ENCODE peak calls at places on chromosome 17, in four cellular contexts. P is iPS DF 19.7; L is activated T-helper 1 cell treated with Interleukin-2 at 50 U/mL for 16 hours; S is stimulated activated naive B cell treated with anti-CD40 and anti-IgM and Interleukin-4, amounts not matched to agents 10 μg/mL and 1 μg/mL and 100 μg/mL, for 72 hours. C is an unnamed sample.
A peak's percentile ranks its signal among the peaks of the same experiment; 100 is the strongest.

GRCh38 chr17:38509008-38509771 is 80.9 kb downstream of the ARHGAP23 start:
- DNase-seq in L (peak; percentile 35), P (peak; percentile 80), S (peak; percentile 46), C (peak; percentile 42)

GRCh38 chr17:76831316-76831715 is 36.9 kb upstream of the MGAT5B start:
- DNase-seq in S (no peak), P (no peak), L (no peak), C (no peak)

GRCh38 chr17:36879027-36879426 is 58.2 kb upstream of the LHX1 start:
- DNase-seq in L (no peak), S (no peak), P (no peak), C (no peak)

GRCh38 chr17:28053044-28053670 is 10.7 kb downstream of the NLK start:
- DNase-seq in S (no peak), L (no peak), P (no peak), C (no peak)

GRCh38 chr17:13568746-13569739 is 32.7 kb downstream of the HS3ST3A1 start:
- DNase-seq in S (no peak), P (no peak), L (no peak), C (no peak)

GRCh38 chr17:58060596-58061191 is 22.5 kb upstream of the DYNLL2 start:
- DNase-seq in S (no peak), L (no peak), P (no peak), C (no peak)

GRCh38 chr17:75763613-75764416 is 1.2 kb downstream of the GALK1 start:
- DNase-seq in S (no peak), L (no peak), P (no peak), C (no peak)

GRCh38 chr17:44069974-44070454 is 521 bp upstream of the G6PC3 start:
- DNase-seq in S (no peak), L (no peak), P (no peak), C (no peak)

GRCh38 chr17:74877592-74878543 is 5.1 kb upstream of the FDXR start:
- DNase-seq in S (no peak), L (no peak), P (no peak), C (no peak)

GRCh38 chr17:9932481-9932880 is 27.4 kb upstream of the RCVRN start:
- DNase-seq in P (no peak), L (no peak), S (no peak), C (no peak)

GRCh38 chr17:376936-377863 is 24.6 kb upstream of the RPH3AL start:
- DNase-seq in L (no peak), S (no peak), P (no peak), C (no peak)

GRCh38 chr17:79379700-79380099 is 231.2 kb downstream of the RBFOX3 start:
- DNase-seq in S (no peak), P (no peak), L (no peak), C (no peak)

C was measured in GM12864.